ENCODE peak calls at places on chromosomes 6 and 20, in seven cellular contexts. V, T, Y, N, S, U and E are unnamed samples.

GRCh38 chr20:4787069-4787468 is 65.4 kb downstream of the PRND start:
- DNase-seq in U (no peak), S (no peak), T (no peak), V (no peak), Y (no peak), N (no peak), E (no peak)

GRCh38 chr6:121780325-121781313 is 345.2 kb downstream of the GJA1 start:
- DNase-seq in N (no peak), S (no peak), Y (no peak), U (no peak), T (no peak), V (no peak), E (no peak)

GRCh38 chr20:25532015-25532751 is 53.1 kb downstream of the NINL start:
- DNase-seq in N (no peak), T (no peak), S (no peak), Y (no peak), V (peak; percentile 41), U (peak; percentile 64), E (no peak)

GRCh38 chr20:58264271-58264670 is 35.8 kb upstream of the ANKRD60 start:
- DNase-seq in U (no peak), T (no peak), Y (no peak), S (no peak), N (no peak), V (no peak), E (no peak)

GRCh38 chr6:148972481-148972880 is 225.7 kb downstream of the UST start:
- DNase-seq in Y (peak; percentile 27), V (peak; percentile 21), T (peak; percentile 84), N (peak; percentile 54), U (no peak), S (no peak), E (no peak)

GRCh38 chr6:129628101-129628815 is 81.7 kb downstream of the ARHGAP18 start:
- DNase-seq in V (no peak), Y (no peak), N (no peak), U (no peak), S (no peak), T (no peak), E (no peak)

GRCh38 chr6:85810558-85810957 is 167.9 kb upstream of the SYNCRIP start:
- DNase-seq in V (no peak), S (no peak), U (no peak), N (no peak), T (no peak), Y (no peak), E (no peak)

GRCh38 chr6:10626154-10626741 is 68.2 kb downstream of the C6orf52 start:
- DNase-seq in U (no peak), N (no peak), T (no peak), Y (no peak), S (peak; percentile 13), V (no peak), E (no peak)

GRCh38 chr6:26327450-26328264 is 37.3 kb upstream of the BTN3A2 start:
- DNase-seq in N (no peak), U (peak; percentile 21), S (no peak), Y (no peak), T (no peak), V (peak; percentile 88), E (no peak)

GRCh38 chr6:81938014-81938761 is 185.7 kb upstream of the TENT5A start:
- DNase-seq in S (peak; percentile 42), N (peak; percentile 60), Y (no peak), T (no peak), V (peak; percentile 93), U (no peak), E (no peak)

GRCh38 chr6:138310294-138310693 is 67.4 kb upstream of the SMIM28 start:
- DNase-seq in Y (no peak), U (no peak), T (no peak), S (no peak), V (no peak), N (no peak), E (no peak)

GRCh38 chr6:13112921-13113320 is 215.4 kb downstream of the TBC1D7 start:
- DNase-seq in U (no peak), S (no peak), Y (no peak), V (no peak), N (no peak), T (no peak), E (no peak)

GRCh38 chr20:31981784-31982183 is 13.8 kb downstream of the XKR7 start:
- DNase-seq in Y (no peak), S (no peak), N (no peak), T (no peak), V (no peak), U (no peak), E (no peak)

GRCh38 chr6:7891098-7891872 is 19.3 kb downstream of the TXNDC5 start:
- DNase-seq in T (no peak), U (no peak), S (no peak), Y (no peak), V (no peak), N (no peak), E (no peak)
- TF ChIP-seq POLR2AphosphoS5 in T (no peak), U (no peak), S (no peak), Y (no peak), V (no peak), N (no peak), E (no peak)

GRCh38 chr6:125818659-125819297 is 28.0 kb downstream of the NCOA7 start:
- DNase-seq in T (no peak), V (no peak), S (no peak), N (no peak), Y (no peak), U (no peak), E (no peak)
- TF ChIP-seq TAF1 in T (no peak), V (no peak), S (no peak), N (no peak), Y (no peak), U (no peak), E (no peak)

DNA sequence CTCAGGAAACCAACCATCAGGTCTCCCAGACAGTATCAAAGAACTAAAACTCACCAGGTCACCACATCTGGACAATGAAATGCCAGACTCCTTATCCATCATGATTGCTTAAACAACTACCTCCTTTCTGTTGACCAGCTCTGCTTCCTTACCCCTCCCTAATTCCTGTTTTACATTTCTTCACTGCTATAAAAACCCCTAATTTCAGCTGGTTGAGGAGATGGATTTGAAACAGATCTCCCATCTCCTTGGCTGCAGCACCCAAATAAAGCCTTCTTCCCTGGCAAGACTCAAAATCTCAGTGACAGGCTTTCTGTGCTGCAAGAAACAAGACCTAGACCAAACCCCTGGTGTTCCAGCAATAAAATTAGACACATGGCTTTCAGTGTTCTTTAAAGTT is 40.3 kb downstream of the MYLK4 start:
- DNase-seq in Y (no peak), U (no peak), N (no peak), S (no peak), V (no peak), T (no peak), E (no peak)
- TF ChIP-seq POLR2AphosphoS5 in Y (no peak), U (no peak), N (no peak), S (no peak), V (no peak), T (no peak), E (no peak)

GRCh38 chr6:39729945-39730344 is 4.7 kb upstream of the KIF6 start:
- DNase-seq in S (no peak), U (peak; percentile 39), V (no peak), T (no peak), Y (no peak), N (no peak), E (no peak)

GRCh38 chr6:39725632-39725997 is 407 bp upstream of the KIF6 start:
- DNase-seq in V (no peak), N (no peak), U (no peak), S (no peak), Y (no peak), T (no peak), E (no peak)

DNA sequence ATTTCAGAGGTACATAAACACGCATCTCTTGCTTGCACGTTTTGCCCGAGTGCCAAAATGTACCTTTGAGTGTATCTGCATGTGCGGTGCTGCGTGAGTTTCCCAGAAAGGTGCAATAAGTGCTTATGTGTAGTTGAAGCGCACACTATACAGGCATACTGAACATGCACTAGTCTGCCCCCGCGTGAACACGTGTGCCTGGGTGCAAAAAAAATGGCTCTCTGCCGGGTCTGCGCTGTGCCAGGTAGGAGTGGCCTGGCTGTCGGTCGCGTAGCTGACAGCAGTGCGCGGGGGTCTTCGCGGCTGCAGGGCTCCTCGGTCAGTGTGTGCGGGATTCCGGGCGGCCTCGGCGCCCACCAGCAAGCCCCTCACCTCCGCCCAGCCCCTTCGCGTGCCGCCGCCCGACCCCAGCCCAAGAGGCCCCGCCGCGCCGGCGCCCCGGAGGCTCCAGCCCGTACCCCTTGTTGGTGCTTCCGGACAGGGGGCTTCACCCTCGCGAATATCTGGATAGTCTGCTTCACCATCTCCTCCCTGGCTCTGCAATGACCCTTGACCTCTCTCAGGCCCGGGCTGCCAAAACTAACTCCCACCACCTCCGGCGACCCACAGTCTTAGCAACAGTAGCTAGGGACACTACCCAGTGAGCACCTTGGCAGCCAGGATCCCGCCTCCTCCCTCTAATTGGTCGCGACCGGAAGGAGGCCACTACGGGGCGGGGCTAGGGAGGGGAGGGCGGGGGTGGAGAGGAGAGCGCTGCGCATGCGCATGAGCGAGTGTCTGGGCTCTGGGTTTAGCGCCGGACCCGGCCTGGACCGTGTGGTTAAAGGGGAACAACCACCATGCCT is at the start of gene KIF6:
- DNase-seq in N (peak; percentile 97), Y (peak; percentile 85), S (peak; percentile 57), V (peak; percentile 90), T (peak; percentile 89), U (peak; percentile 98), E (peak; percentile 89)
- TF ChIP-seq TAF1 in N (no peak), Y (no peak), S (no peak), V (no peak), T (peak; percentile 10), U (no peak), E (no peak)

DNA sequence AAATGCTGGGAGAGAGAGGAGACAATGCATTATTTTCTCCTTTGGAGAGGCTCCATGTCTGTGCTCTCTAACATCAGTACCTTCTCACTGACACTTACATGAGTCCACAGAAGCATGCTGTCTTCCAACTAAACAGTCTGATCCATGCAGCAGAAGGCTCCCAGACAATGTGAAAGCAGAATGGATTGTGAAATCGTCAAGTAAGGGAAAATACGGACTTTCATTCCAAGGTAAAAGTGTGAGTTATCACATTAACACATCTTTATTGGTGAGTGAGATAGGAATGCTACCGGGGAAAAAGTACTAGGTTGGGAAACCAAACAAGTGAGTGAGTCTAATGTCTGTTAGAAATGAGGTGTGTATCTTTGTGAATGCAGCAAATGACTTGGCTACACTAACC is 167.6 kb upstream of the KCNK16 start:
- DNase-seq in T (no peak), N (no peak), U (no peak), Y (no peak), S (no peak), V (no peak), E (no peak)
- TF ChIP-seq POLR2AphosphoS5 in T (no peak), N (no peak), U (no peak), Y (no peak), S (no peak), V (no peak), E (no peak)

GRCh38 chr6:167499161-167499660 is 174.3 kb downstream of the TTLL2 start:
- DNase-seq in Y (no peak), S (no peak), T (no peak), V (peak; percentile 52), U (no peak), N (no peak), E (no peak)

GRCh38 chr6:167500961-167501360 is 176.1 kb downstream of the TTLL2 start:
- DNase-seq in V (no peak), Y (no peak), U (no peak), N (no peak), T (no peak), S (no peak), E (no peak)

GRCh38 chr6:167502471-167502870 is 177.6 kb downstream of the TTLL2 start:
- DNase-seq in N (no peak), S (no peak), T (no peak), Y (no peak), U (no peak), V (no peak), E (no peak)

GRCh38 chr6:167504412-167504961 is 179.6 kb downstream of the TTLL2 start:
- DNase-seq in S (no peak), N (no peak), T (no peak), Y (no peak), V (no peak), U (no peak), E (no peak)

GRCh38 chr6:167501831-167502385 is 177.0 kb downstream of the TTLL2 start:
- DNase-seq in Y (no peak), N (peak; percentile 29), T (no peak), U (peak; percentile 59), S (no peak), V (peak; percentile 77), E (no peak)
- TF ChIP-seq TAF1 in Y (no peak), N (no peak), T (no peak), U (no peak), S (no peak), V (no peak), E (no peak)